ENCODE peak calls at places on chromosomes 12 and 14, in six cellular contexts. One of them, this sample, is unnamed. For H3K36me3, the result is how much of the 10 kb centered on the place peaks cover.

GRCh38 chr14:103127356-103127755 is 4.1 kb downstream of the TNFAIP2 start:
- DNase-seq in SK-N-SH: no peak
- DNase-seq in transverse colon: no peak
- DNase-seq in stomach: no peak
- DNase-seq in spleen: peak
- DNase-seq in esophagus squamous epithelium: no peak
- DNase-seq in this sample: no peak

GRCh38 chr12:65535951-65536350 is 257.5 kb downstream of the MSRB3 start:
- DNase-seq in SK-N-SH: no peak
- DNase-seq in transverse colon: no peak
- DNase-seq in stomach: no peak
- DNase-seq in spleen: no peak
- DNase-seq in esophagus squamous epithelium: no peak
- DNase-seq in this sample: no peak

GRCh38 chr12:62715086-62715786 is 219.7 kb downstream of the PPM1H start:
- DNase-seq in SK-N-SH: no peak
- DNase-seq in transverse colon: no peak
- DNase-seq in stomach: no peak
- DNase-seq in spleen: no peak
- DNase-seq in esophagus squamous epithelium: no peak
- DNase-seq in this sample: no peak

GRCh38 chr12:119006749-119007148 is 25.4 kb downstream of the SRRM4 start:
- DNase-seq in SK-N-SH: peak
- DNase-seq in transverse colon: no peak
- DNase-seq in stomach: no peak
- DNase-seq in spleen: no peak
- DNase-seq in esophagus squamous epithelium: no peak
- DNase-seq in this sample: no peak

GRCh38 chr14:87005336-87005735 is 987.6 kb downstream of the GALC start:
- DNase-seq in SK-N-SH: no peak
- DNase-seq in transverse colon: no peak
- DNase-seq in stomach: no peak
- DNase-seq in spleen: no peak
- DNase-seq in esophagus squamous epithelium: no peak
- DNase-seq in this sample: no peak

GRCh38 chr12:68435816-68436215 is 103.7 kb upstream of the MDM1 start:
- DNase-seq in SK-N-SH: no peak
- DNase-seq in transverse colon: no peak
- DNase-seq in stomach: no peak
- DNase-seq in spleen: no peak
- DNase-seq in esophagus squamous epithelium: no peak
- DNase-seq in this sample: peak

GRCh38 chr12:89933911-89934310 is 225.3 kb upstream of the ATP2B1 start:
- DNase-seq in SK-N-SH: no peak
- DNase-seq in transverse colon: no peak
- DNase-seq in stomach: no peak
- DNase-seq in spleen: no peak
- DNase-seq in esophagus squamous epithelium: no peak
- DNase-seq in this sample: no peak

GRCh38 chr14:24674204-24674970 is 40.4 kb upstream of the GZMB start:
- DNase-seq in SK-N-SH: no peak
- DNase-seq in transverse colon: no peak
- DNase-seq in stomach: no peak
- DNase-seq in spleen: no peak
- DNase-seq in esophagus squamous epithelium: no peak
- DNase-seq in this sample: no peak

GRCh38 chr12:4939418-4940023 is 29.8 kb downstream of the KCNA1 start:
- DNase-seq in SK-N-SH: no peak
- DNase-seq in transverse colon: no peak
- DNase-seq in stomach: no peak
- DNase-seq in spleen: no peak
- DNase-seq in esophagus squamous epithelium: no peak
- DNase-seq in this sample: no peak

GRCh38 chr14:71754422-71755095 is 177.7 kb upstream of the RGS6 start:
- DNase-seq in SK-N-SH: no peak
- DNase-seq in transverse colon: no peak
- DNase-seq in stomach: no peak
- DNase-seq in spleen: no peak
- DNase-seq in esophagus squamous epithelium: no peak
- DNase-seq in this sample: no peak

GRCh38 chr12:70645494-70646317 is 8.5 kb upstream of the PTPRB start:
- DNase-seq in SK-N-SH: no peak
- DNase-seq in transverse colon: peak
- DNase-seq in stomach: peak
- DNase-seq in spleen: peak
- DNase-seq in esophagus squamous epithelium: no peak
- DNase-seq in this sample: peak

GRCh38 chr12:82430541-82431145 is 72.3 kb downstream of the METTL25 start:
- DNase-seq in SK-N-SH: no peak
- DNase-seq in transverse colon: no peak
- DNase-seq in stomach: no peak
- DNase-seq in spleen: no peak
- DNase-seq in esophagus squamous epithelium: no peak
- DNase-seq in this sample: no peak

GRCh38 chr14:105075364-105076295 is 10.4 kb upstream of the GPR132 start:
- DNase-seq in SK-N-SH: peak
- DNase-seq in transverse colon: peak
- DNase-seq in stomach: no peak
- DNase-seq in spleen: peak
- DNase-seq in esophagus squamous epithelium: no peak
- DNase-seq in this sample: no peak

DNA sequence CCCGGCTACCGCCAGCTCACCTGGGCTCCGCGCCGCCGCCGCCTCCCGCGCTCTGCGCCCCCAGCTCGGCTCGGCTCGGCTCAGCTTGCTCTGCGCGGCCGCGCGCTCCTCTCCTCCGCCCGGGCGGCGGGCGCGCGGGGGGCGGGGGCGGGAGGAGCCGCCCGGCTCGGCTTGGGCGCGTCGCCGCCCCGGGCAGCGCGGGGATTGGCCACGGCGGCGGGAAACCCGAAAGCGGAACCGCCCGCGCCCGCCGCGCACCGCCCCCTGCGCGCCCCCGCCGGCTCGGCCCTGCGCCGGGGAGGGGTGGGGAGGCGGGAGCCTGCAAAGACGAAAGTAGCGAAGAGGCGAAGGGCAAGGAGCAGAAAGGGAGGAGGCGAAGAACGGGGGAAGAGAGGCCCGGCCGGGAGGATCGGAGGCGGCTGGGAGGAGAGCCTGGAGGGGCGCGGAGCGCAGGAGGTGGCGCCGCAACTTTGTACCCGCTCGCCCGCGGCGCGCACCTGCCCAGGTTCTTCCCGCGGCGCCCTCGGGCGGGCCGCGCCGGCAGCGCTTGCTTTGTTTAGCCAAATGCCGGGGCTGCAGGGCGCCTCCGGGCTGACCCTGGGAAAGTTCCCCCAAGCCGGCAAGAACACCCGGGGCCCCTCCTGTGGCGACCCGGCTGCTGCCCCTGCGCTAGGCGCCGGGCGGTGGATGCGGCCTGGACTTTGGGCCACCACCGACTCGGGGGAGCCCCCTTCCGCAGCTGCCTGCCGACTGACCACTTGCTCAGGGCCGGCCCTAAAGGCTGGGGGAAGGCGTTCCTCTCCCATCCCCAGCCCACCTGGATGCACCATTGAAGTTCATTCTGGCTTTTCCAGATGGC is at the start of gene CAMKK2:
- DNase-seq in SK-N-SH: peak
- DNase-seq in transverse colon: peak
- DNase-seq in stomach: peak
- DNase-seq in spleen: peak
- DNase-seq in esophagus squamous epithelium: no peak
- DNase-seq in this sample: peak
- TF ChIP-seq CTCF in SK-N-SH: no peak
- TF ChIP-seq CTCF in transverse colon: peak
- TF ChIP-seq CTCF in stomach: no peak
- TF ChIP-seq CTCF in spleen: no peak
- TF ChIP-seq CTCF in esophagus squamous epithelium: peak
- TF ChIP-seq CTCF in this sample: peak

GRCh38 chr14:20799444-20799843 is 3.2 kb downstream of the RNASE1 start:
- DNase-seq in SK-N-SH: no peak
- DNase-seq in transverse colon: no peak
- DNase-seq in stomach: no peak
- DNase-seq in spleen: no peak
- DNase-seq in esophagus squamous epithelium: no peak
- DNase-seq in this sample: no peak

GRCh38 chr14:20801726-20802125 is 918 bp downstream of the RNASE1 start:
- DNase-seq in SK-N-SH: no peak
- DNase-seq in transverse colon: peak
- DNase-seq in stomach: peak
- DNase-seq in spleen: no peak
- DNase-seq in esophagus squamous epithelium: no peak
- DNase-seq in this sample: no peak

GRCh38 chr14:20798318-20798717 is 4.3 kb downstream of the RNASE1 start:
- DNase-seq in SK-N-SH: no peak
- DNase-seq in transverse colon: no peak
- DNase-seq in stomach: no peak
- DNase-seq in spleen: no peak
- DNase-seq in esophagus squamous epithelium: no peak
- DNase-seq in this sample: no peak

GRCh38 chr14:20798932-20799331 is 3.7 kb downstream of the RNASE1 start:
- DNase-seq in SK-N-SH: no peak
- DNase-seq in transverse colon: no peak
- DNase-seq in stomach: no peak
- DNase-seq in spleen: no peak
- DNase-seq in esophagus squamous epithelium: no peak
- DNase-seq in this sample: no peak

DNA sequence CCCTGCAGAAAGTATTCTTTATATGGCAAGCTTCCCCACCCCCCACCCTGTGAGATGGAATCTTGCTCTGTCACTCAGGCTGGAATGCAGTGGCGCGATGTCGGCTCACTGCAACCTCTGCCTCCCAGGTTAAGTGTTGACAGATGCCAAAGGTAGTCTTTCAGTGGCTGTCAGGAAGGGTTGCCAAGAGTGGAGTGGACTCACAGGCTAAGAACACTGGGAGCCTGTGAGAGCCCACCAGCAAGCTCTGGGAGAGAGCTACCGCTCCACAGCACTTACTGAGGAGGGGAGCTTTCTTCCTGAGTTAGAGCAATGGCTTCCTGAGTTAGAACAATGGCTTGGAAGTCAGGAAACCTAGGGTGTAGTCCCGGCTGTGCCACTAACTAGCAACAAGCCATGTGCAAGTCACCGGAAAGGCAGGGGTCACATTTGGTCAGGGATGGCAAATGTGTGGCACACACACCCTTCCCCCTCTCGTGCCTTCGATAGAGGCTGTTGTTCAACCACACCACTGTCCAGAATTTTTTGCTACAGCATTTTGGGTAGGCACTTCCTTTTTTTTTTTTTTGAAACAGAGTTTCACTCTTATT is 2.6 kb downstream of the RNASE1 start:
- DNase-seq in SK-N-SH: no peak
- DNase-seq in transverse colon: no peak
- DNase-seq in stomach: peak
- DNase-seq in spleen: peak
- DNase-seq in esophagus squamous epithelium: peak
- DNase-seq in this sample: no peak
- H3K4me3 ChIP-seq in SK-N-SH: no peak
- H3K4me3 ChIP-seq in transverse colon: no peak
- H3K4me3 ChIP-seq in stomach: peak
- H3K4me3 ChIP-seq in spleen: peak
- H3K4me3 ChIP-seq in esophagus squamous epithelium: peak
- H3K4me3 ChIP-seq in this sample: no peak

DNA sequence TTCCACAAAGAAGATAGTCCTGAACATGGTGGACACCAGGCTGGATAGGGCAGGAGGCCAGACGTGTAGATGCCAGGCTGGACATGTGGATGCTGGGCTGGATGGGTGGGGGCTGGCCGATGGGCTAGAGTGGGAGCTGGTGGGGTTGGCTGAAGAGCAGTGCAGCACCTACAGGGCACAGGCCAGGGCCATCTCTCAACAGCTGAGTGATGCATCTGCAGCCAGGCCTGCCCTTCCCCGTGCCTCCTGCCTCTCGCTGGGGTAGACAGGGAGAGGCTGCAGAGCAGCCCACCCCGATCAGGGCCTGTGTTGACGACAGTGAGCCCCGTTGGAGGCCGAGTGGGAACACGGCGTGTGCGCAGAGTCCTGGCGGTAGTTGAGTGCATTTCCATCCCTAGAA is 39.3 kb downstream of the EP400 start:
- DNase-seq in SK-N-SH: no peak
- DNase-seq in transverse colon: no peak
- DNase-seq in stomach: no peak
- DNase-seq in spleen: no peak
- DNase-seq in esophagus squamous epithelium: no peak
- DNase-seq in this sample: no peak
- H3K36me3 ChIP-seq in SK-N-SH: half or more
- H3K36me3 ChIP-seq in transverse colon: under half
- H3K36me3 ChIP-seq in stomach: half or more
- H3K36me3 ChIP-seq in spleen: half or more
- H3K36me3 ChIP-seq in esophagus squamous epithelium: under half
- H3K36me3 ChIP-seq in this sample: under half

GRCh38 chr12:52248541-52249035 is 15.5 kb downstream of the KRT7 start:
- DNase-seq in SK-N-SH: no peak
- DNase-seq in transverse colon: no peak
- DNase-seq in stomach: peak
- DNase-seq in spleen: no peak
- DNase-seq in esophagus squamous epithelium: no peak
- DNase-seq in this sample: no peak

GRCh38 chr12:52249041-52249461 is 16.0 kb downstream of the KRT7 start:
- DNase-seq in SK-N-SH: no peak
- DNase-seq in transverse colon: no peak
- DNase-seq in stomach: peak
- DNase-seq in spleen: no peak
- DNase-seq in esophagus squamous epithelium: no peak
- DNase-seq in this sample: no peak

GRCh38 chr12:52249511-52250047 is 16.5 kb downstream of the KRT7 start:
- DNase-seq in SK-N-SH: no peak
- DNase-seq in transverse colon: no peak
- DNase-seq in stomach: no peak
- DNase-seq in spleen: no peak
- DNase-seq in esophagus squamous epithelium: no peak
- DNase-seq in this sample: no peak

GRCh38 chr12:52251367-52252055 is 18.5 kb downstream of the KRT7 start:
- DNase-seq in SK-N-SH: no peak
- DNase-seq in transverse colon: no peak
- DNase-seq in stomach: no peak
- DNase-seq in spleen: no peak
- DNase-seq in esophagus squamous epithelium: no peak
- DNase-seq in this sample: no peak

GRCh38 chr12:52250048-52250990 is 17.3 kb downstream of the KRT7 start:
- DNase-seq in SK-N-SH: no peak
- DNase-seq in transverse colon: no peak
- DNase-seq in stomach: no peak
- DNase-seq in spleen: no peak
- DNase-seq in esophagus squamous epithelium: no peak
- DNase-seq in this sample: no peak
- TF ChIP-seq CTCF in SK-N-SH: no peak
- TF ChIP-seq CTCF in transverse colon: no peak
- TF ChIP-seq CTCF in stomach: no peak
- TF ChIP-seq CTCF in spleen: no peak
- TF ChIP-seq CTCF in esophagus squamous epithelium: no peak
- TF ChIP-seq CTCF in this sample: no peak

GRCh38 chr14:68466491-68466977 is 326.3 kb downstream of the ZFP36L1 start:
- DNase-seq in SK-N-SH: no peak
- DNase-seq in transverse colon: no peak
- DNase-seq in stomach: no peak
- DNase-seq in spleen: no peak
- DNase-seq in esophagus squamous epithelium: no peak
- DNase-seq in this sample: peak
- H3K4me3 ChIP-seq in SK-N-SH: no peak
- H3K4me3 ChIP-seq in transverse colon: no peak
- H3K4me3 ChIP-seq in stomach: no peak
- H3K4me3 ChIP-seq in spleen: no peak
- H3K4me3 ChIP-seq in esophagus squamous epithelium: no peak
- H3K4me3 ChIP-seq in this sample: no peak

GRCh38 chr12:121509339-121509738 is 71.5 kb downstream of the KDM2B start:
- DNase-seq in SK-N-SH: no peak
- DNase-seq in transverse colon: no peak
- DNase-seq in stomach: no peak
- DNase-seq in spleen: no peak
- DNase-seq in esophagus squamous epithelium: no peak
- DNase-seq in this sample: no peak
- H3K36me3 ChIP-seq in SK-N-SH: under half
- H3K36me3 ChIP-seq in transverse colon: under half
- H3K36me3 ChIP-seq in stomach: half or more
- H3K36me3 ChIP-seq in spleen: half or more
- H3K36me3 ChIP-seq in esophagus squamous epithelium: under half
- H3K36me3 ChIP-seq in this sample: under half

This sample was measured in bronchial epithelial cell.